ENCODE peak calls at places on chromosomes 13 and 19, in ten cellular contexts. One of them, this sample, is unnamed.

GRCh38 chr19:13860679-13861391 is 16.1 kb upstream of the NANOS3 start:
- DNase-seq in activated naive CD4-positive, alpha-beta T cell treated with anti-CD3 and anti-CD28 coated beads, Interleukin-2, amount 10 ng/mL, durations not matched to agents 7 days and 5 days: no peak
- DNase-seq in NCI-H345: no peak
- DNase-seq in hepatocyte: no peak
- DNase-seq in Peyer's patch: no peak
- DNase-seq in neural progenitor cell: no peak
- DNase-seq in NCI-H1417: no peak
- DNase-seq in GM13977: no peak
- DNase-seq in stimulated activated CD4-positive, alpha-beta T cell treated with anti-CD3 and anti-CD28 coated beads, Interleukin-15, amount 100 ng/mL, for 1 hour: no peak
- DNase-seq in hippocampal formation: no peak
- DNase-seq in this sample: no peak

GRCh38 chr13:29438772-29439171 is 156.7 kb downstream of the SLC7A1 start:
- DNase-seq in GM13977: no peak
- DNase-seq in activated naive CD4-positive, alpha-beta T cell treated with anti-CD3 and anti-CD28 coated beads, Interleukin-2, amount 10 ng/mL, durations not matched to agents 7 days and 5 days: no peak
- DNase-seq in Peyer's patch: no peak
- DNase-seq in NCI-H1417: no peak
- DNase-seq in hippocampal formation: no peak
- DNase-seq in stimulated activated CD4-positive, alpha-beta T cell treated with anti-CD3 and anti-CD28 coated beads, Interleukin-15, amount 100 ng/mL, for 1 hour: no peak
- DNase-seq in NCI-H345: no peak
- DNase-seq in neural progenitor cell: no peak
- DNase-seq in hepatocyte: no peak
- DNase-seq in this sample: no peak

GRCh38 chr19:54573330-54573872 is at the start of gene LILRA2:
- DNase-seq in NCI-H1417: no peak
- DNase-seq in activated naive CD4-positive, alpha-beta T cell treated with anti-CD3 and anti-CD28 coated beads, Interleukin-2, amount 10 ng/mL, durations not matched to agents 7 days and 5 days: no peak
- DNase-seq in neural progenitor cell: no peak
- DNase-seq in hippocampal formation: no peak
- DNase-seq in NCI-H345: no peak
- DNase-seq in stimulated activated CD4-positive, alpha-beta T cell treated with anti-CD3 and anti-CD28 coated beads, Interleukin-15, amount 100 ng/mL, for 1 hour: no peak
- DNase-seq in Peyer's patch: no peak
- DNase-seq in hepatocyte: no peak
- DNase-seq in GM13977: peak
- DNase-seq in this sample: no peak

GRCh38 chr13:22126433-22127021 is 455.7 kb downstream of the FGF9 start:
- DNase-seq in neural progenitor cell: no peak
- DNase-seq in stimulated activated CD4-positive, alpha-beta T cell treated with anti-CD3 and anti-CD28 coated beads, Interleukin-15, amount 100 ng/mL, for 1 hour: no peak
- DNase-seq in NCI-H345: no peak
- DNase-seq in NCI-H1417: no peak
- DNase-seq in GM13977: peak
- DNase-seq in hepatocyte: no peak
- DNase-seq in hippocampal formation: no peak
- DNase-seq in activated naive CD4-positive, alpha-beta T cell treated with anti-CD3 and anti-CD28 coated beads, Interleukin-2, amount 10 ng/mL, durations not matched to agents 7 days and 5 days: no peak
- DNase-seq in Peyer's patch: no peak
- DNase-seq in this sample: no peak

GRCh38 chr19:36265064-36265463 is 50.2 kb downstream of the ZNF146 start:
- DNase-seq in hippocampal formation: no peak
- DNase-seq in activated naive CD4-positive, alpha-beta T cell treated with anti-CD3 and anti-CD28 coated beads, Interleukin-2, amount 10 ng/mL, durations not matched to agents 7 days and 5 days: no peak
- DNase-seq in stimulated activated CD4-positive, alpha-beta T cell treated with anti-CD3 and anti-CD28 coated beads, Interleukin-15, amount 100 ng/mL, for 1 hour: no peak
- DNase-seq in NCI-H345: no peak
- DNase-seq in hepatocyte: no peak
- DNase-seq in GM13977: no peak
- DNase-seq in neural progenitor cell: no peak
- DNase-seq in Peyer's patch: no peak
- DNase-seq in NCI-H1417: no peak
- DNase-seq in this sample: no peak

GRCh38 chr13:73754727-73755292 is 379.4 kb downstream of the KLF12 start:
- DNase-seq in NCI-H345: peak
- DNase-seq in stimulated activated CD4-positive, alpha-beta T cell treated with anti-CD3 and anti-CD28 coated beads, Interleukin-15, amount 100 ng/mL, for 1 hour: no peak
- DNase-seq in hepatocyte: peak
- DNase-seq in activated naive CD4-positive, alpha-beta T cell treated with anti-CD3 and anti-CD28 coated beads, Interleukin-2, amount 10 ng/mL, durations not matched to agents 7 days and 5 days: no peak
- DNase-seq in hippocampal formation: peak
- DNase-seq in NCI-H1417: peak
- DNase-seq in Peyer's patch: no peak
- DNase-seq in neural progenitor cell: peak
- DNase-seq in GM13977: peak
- DNase-seq in this sample: no peak

GRCh38 chr19:38830039-38830733 is 1.4 kb downstream of the ECH1 start:
- DNase-seq in neural progenitor cell: no peak
- DNase-seq in GM13977: no peak
- DNase-seq in hippocampal formation: no peak
- DNase-seq in NCI-H1417: no peak
- DNase-seq in activated naive CD4-positive, alpha-beta T cell treated with anti-CD3 and anti-CD28 coated beads, Interleukin-2, amount 10 ng/mL, durations not matched to agents 7 days and 5 days: no peak
- DNase-seq in NCI-H345: no peak
- DNase-seq in hepatocyte: no peak
- DNase-seq in stimulated activated CD4-positive, alpha-beta T cell treated with anti-CD3 and anti-CD28 coated beads, Interleukin-15, amount 100 ng/mL, for 1 hour: no peak
- DNase-seq in Peyer's patch: no peak
- DNase-seq in this sample: no peak

GRCh38 chr19:494171-495046 is 1.9 kb upstream of the MADCAM1 start:
- DNase-seq in NCI-H345: no peak
- DNase-seq in neural progenitor cell: no peak
- DNase-seq in Peyer's patch: no peak
- DNase-seq in NCI-H1417: no peak
- DNase-seq in stimulated activated CD4-positive, alpha-beta T cell treated with anti-CD3 and anti-CD28 coated beads, Interleukin-15, amount 100 ng/mL, for 1 hour: no peak
- DNase-seq in hepatocyte: peak
- DNase-seq in GM13977: no peak
- DNase-seq in activated naive CD4-positive, alpha-beta T cell treated with anti-CD3 and anti-CD28 coated beads, Interleukin-2, amount 10 ng/mL, durations not matched to agents 7 days and 5 days: no peak
- DNase-seq in hippocampal formation: no peak
- DNase-seq in this sample: no peak

This sample was measured in tibial artery.